ENCODE peak calls at places on chromosomes 16 and 17, in six cellular contexts. W, U, D, E, H and R are unnamed samples.
A peak's percentile ranks its signal among the peaks of the same experiment; 100 is the strongest.

GRCh38 chr16:89374393-89374948 is 115.9 kb downstream of the ANKRD11 start:
- DNase-seq in U (peak; percentile 95), H (no peak), D (no peak), E (no peak), W (no peak), R (no peak)

GRCh38 chr16:86198201-86199118 is 299.5 kb downstream of the IRF8 start:
- DNase-seq in H (no peak), D (no peak), E (no peak), W (no peak), U (peak; percentile 76), R (no peak)

GRCh38 chr17:80025140-80025539 is 10.5 kb downstream of the TBC1D16 start:
- DNase-seq in W (peak; percentile 66), E (no peak), U (peak; percentile 100), H (no peak), D (no peak), R (no peak)

GRCh38 chr17:2259769-2260536 is 43.6 kb downstream of the SMG6 start:
- DNase-seq in E (no peak), U (peak; percentile 3), W (no peak), D (no peak), H (no peak), R (no peak)

GRCh38 chr17:50892101-50892776 is 26.1 kb upstream of the TOB1 start:
- DNase-seq in H (no peak), E (no peak), U (no peak), D (no peak), W (no peak), R (no peak)

GRCh38 chr17:47698749-47699535 is 5.0 kb downstream of the TBKBP1 start:
- DNase-seq in H (peak; percentile 51), W (no peak), U (peak; percentile 81), E (peak; percentile 50), D (peak; percentile 63), R (peak; percentile 90)

GRCh38 chr17:22694362-22695227 is 1002.3 kb downstream of the KCNJ18 start:
- DNase-seq in D (peak; percentile 38), H (no peak), U (peak; percentile 27), W (no peak), E (no peak), R (no peak)

GRCh38 chr17:82492647-82493516 is 26.6 kb upstream of the FOXK2 start:
- DNase-seq in W (peak; percentile 84), U (no peak), D (no peak), H (peak; percentile 41), E (no peak), R (no peak)

GRCh38 chr17:51961689-51962088 is 196.8 kb downstream of the CA10 start:
- DNase-seq in D (no peak), H (no peak), W (no peak), U (no peak), E (no peak), R (no peak)

GRCh38 chr17:52419256-52419655 is 260.7 kb upstream of the CA10 start:
- DNase-seq in E (peak; percentile 82), U (no peak), H (no peak), D (peak; percentile 24), W (no peak), R (no peak)

GRCh38 chr17:48074322-48075054 is 26.3 kb downstream of the NFE2L1 start:
- DNase-seq in W (peak; percentile 68), U (peak; percentile 84), E (peak; percentile 88), H (peak; percentile 58), D (peak; percentile 92), R (peak; percentile 86)

GRCh38 chr16:51938861-51939260 is 608.1 kb downstream of the TOX3 start:
- DNase-seq in W (peak; percentile 74), H (no peak), D (no peak), E (no peak), U (no peak), R (no peak)

GRCh38 chr17:37025847-37026533 is 77.2 kb downstream of the AATF start:
- DNase-seq in W (no peak), D (no peak), H (no peak), U (no peak), E (no peak), R (no peak)

GRCh38 chr17:79072544-79072943 is 2.1 kb upstream of the ENGASE start:
- DNase-seq in W (no peak), D (no peak), H (no peak), U (no peak), E (no peak), R (no peak)

GRCh38 chr16:11262915-11263314 is 6.2 kb downstream of the TNP2 start:
- DNase-seq in W (no peak), U (no peak), D (no peak), H (no peak), E (no peak), R (no peak)

GRCh38 chr17:15649861-15650391 is 30.4 kb upstream of the FBXW10B start:
- DNase-seq in U (peak; percentile 29), H (peak; percentile 59), D (no peak), E (peak; percentile 48), W (peak; percentile 69), R (peak; percentile 32)

GRCh38 chr16:83561876-83562275 is 245.9 kb upstream of the HSBP1 start:
- DNase-seq in W (no peak), E (no peak), H (no peak), D (no peak), U (peak; percentile 56), R (peak; percentile 51)

GRCh38 chr16:30741461-30741914 is 6.7 kb upstream of the PHKG2 start:
- DNase-seq in D (no peak), E (peak; percentile 83), H (no peak), U (peak; percentile 27), W (peak; percentile 100), R (no peak)

GRCh38 chr16:11684231-11685025 is 16.2 kb downstream of the SNN start:
- DNase-seq in H (no peak), E (no peak), D (no peak), W (no peak), U (no peak), R (no peak)

GRCh38 chr16:50737420-50737959 is 4.4 kb upstream of the CYLD start:
- DNase-seq in E (no peak), U (no peak), W (no peak), D (no peak), H (no peak), R (no peak)

DNA sequence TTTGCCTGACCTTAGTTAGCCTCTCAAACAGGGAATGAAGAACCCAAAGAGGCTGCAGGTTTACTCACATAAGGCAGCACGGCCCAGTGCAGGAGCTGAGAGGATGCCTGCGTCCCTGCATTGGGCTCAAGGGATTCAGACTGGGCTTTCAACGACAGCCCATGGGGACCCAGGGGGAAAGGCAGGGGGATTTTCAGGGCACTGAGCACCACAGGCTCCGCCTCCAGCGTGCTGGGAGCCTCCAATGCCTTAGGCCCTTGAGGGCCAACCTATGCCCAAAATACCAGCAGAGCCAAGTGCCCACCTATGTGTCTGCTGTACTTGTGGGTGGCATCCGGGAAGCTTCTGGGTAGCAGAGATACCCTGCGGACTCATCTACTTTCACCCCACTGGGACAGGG is 22.3 kb downstream of the DCAKD start:
- DNase-seq in E (no peak), D (no peak), U (no peak), H (no peak), W (no peak), R (no peak)
- H3K36me3 ChIP-seq in E (no peaks in the 10 kb centered on the region), D (no peaks in the 10 kb centered on the region), U (peaks cover 3% of the 10 kb centered on the region), H (peaks cover 58% of the 10 kb centered on the region), W (peaks cover 39% of the 10 kb centered on the region), R (peaks cover 5% of the 10 kb centered on the region)

DNA sequence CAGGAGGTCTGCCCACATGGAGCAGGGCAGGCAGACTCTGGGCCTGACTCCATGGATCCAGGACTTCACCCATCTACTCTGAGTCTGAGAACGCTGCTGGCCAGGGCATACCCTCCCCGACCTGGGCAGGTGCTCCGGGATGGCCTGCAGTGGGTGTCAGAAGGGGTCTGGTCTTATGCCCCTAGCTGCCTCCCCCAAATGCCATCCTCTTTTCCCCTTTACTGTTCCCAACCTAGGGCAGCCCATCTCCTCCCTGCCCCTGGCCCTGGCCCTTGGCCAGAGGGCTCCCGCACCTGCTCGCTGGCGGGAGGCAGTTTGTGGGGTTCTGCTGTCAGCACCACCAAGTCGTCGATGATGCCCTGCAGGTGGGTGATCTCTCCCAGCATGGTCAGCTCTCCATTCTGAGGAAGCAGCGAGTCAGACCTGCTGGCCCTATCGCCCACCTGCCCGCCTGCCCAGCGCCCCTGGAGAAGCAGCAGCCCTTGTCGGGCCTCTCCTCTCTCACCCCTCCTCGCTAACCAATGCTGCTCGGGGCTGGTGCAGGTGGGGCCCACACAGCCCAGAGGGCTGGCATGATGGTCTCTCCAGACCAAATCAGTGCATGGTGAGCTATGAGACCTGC is 8.2 kb downstream of the MTSS2 start:
- DNase-seq in U (no peak), E (no peak), D (no peak), H (peak; percentile 15), W (no peak), R (no peak)
- H3K36me3 ChIP-seq in U (peaks cover 18% of the 10 kb centered on the region), E (no peaks in the 10 kb centered on the region), D (no peaks in the 10 kb centered on the region), H (peaks cover 83% of the 10 kb centered on the region), W (peaks cover 53% of the 10 kb centered on the region), R (no peaks in the 10 kb centered on the region)

GRCh38 chr17:17175340-17175739 is 30.8 kb downstream of the PLD6 start:
- DNase-seq in W (no peak), H (no peak), E (no peak), D (no peak), U (no peak), R (no peak)
- H3K36me3 ChIP-seq in W (peaks cover 59% of the 10 kb centered on the region), H (peaks cover 100% of the 10 kb centered on the region), E (peaks cover 9% of the 10 kb centered on the region), D (no peaks in the 10 kb centered on the region), U (peaks cover 90% of the 10 kb centered on the region), R (no peaks in the 10 kb centered on the region)

DNA sequence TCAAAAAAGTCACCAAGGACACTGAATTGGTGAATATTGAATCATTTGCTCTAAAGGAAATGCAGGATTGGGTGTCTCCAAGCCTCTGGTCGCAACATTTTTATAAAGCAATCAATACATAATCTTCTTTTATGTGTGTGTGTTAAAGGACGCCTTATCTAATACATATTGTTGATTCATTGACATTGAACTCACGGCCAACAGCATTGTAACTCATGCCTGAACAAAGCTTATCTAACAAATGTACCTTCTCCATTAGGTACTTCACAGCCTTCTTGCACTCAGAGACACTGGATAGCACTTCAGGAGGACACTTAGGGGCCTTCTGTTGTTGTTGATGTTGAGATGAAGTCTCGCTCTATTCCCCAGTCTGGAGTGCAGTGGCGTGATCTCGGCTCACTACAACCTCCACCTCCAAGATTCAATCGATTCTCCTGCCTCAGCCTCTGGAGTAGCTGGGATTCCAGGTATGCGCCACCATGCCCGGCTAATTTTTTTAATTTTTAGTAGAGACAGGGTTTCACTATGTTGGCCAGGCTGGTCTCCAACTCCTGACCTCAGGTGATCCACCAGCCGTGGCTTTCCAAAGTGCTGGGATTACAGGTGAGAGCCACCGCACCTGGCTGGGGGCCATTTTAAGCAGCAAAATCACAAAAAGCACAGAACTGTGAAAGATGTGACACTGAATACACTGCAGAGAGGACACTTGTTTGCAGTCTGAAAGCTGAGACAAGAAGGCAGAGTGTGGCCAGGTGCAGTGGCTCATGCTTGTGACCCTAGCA is 13.2 kb upstream of the PDXDC1 start:
- DNase-seq in W (no peak), D (no peak), E (no peak), H (no peak), U (no peak), R (no peak)
- H3K36me3 ChIP-seq in W (no peaks in the 10 kb centered on the region), D (no peaks in the 10 kb centered on the region), E (no peaks in the 10 kb centered on the region), H (no peaks in the 10 kb centered on the region), U (no peaks in the 10 kb centered on the region), R (no peaks in the 10 kb centered on the region)